ENCODE peak calls at places on chromosome X, in four cellular contexts. A is H1, V is HepG2, Y is K562. P is an unnamed sample.

GRCh38 chrX:141904262-141904661 is 568 bp downstream of the MAGEC1 start:
- DNase-seq in A (no peak), Y (peak), V (no peak), P (no peak)

GRCh38 chrX:56728321-56728720 is 722 bp upstream of the NBDY start:
- DNase-seq in Y (no peak), V (no peak), A (no peak), P (no peak)

GRCh38 chrX:21989415-21989814 is 42.7 kb upstream of the PHEX start:
- DNase-seq in A (no peak), Y (no peak), V (no peak), P (peak)

GRCh38 chrX:21725498-21725897 is 32.4 kb downstream of the SMPX start:
- DNase-seq in V (peak), Y (no peak), A (no peak), P (no peak)

GRCh38 chrX:54181196-54181953 is 1.7 kb downstream of the FAM120C start:
- DNase-seq in V (no peak), Y (no peak), A (no peak), P (no peak)

GRCh38 chrX:147770858-147771257 is 140.9 kb upstream of the FMR1 start:
- DNase-seq in V (no peak), Y (no peak), A (no peak), P (no peak)

GRCh38 chrX:65871671-65872311 is 168.1 kb downstream of the VSIG4 start:
- DNase-seq in A (peak), V (peak), Y (peak), P (peak)

GRCh38 chrX:150486011-150486410 is 82.4 kb upstream of the MTM1 start:
- DNase-seq in A (no peak), V (peak), Y (peak), P (no peak)

GRCh38 chrX:83469551-83469950 is 38.5 kb upstream of the POU3F4 start:
- DNase-seq in V (peak), Y (peak), A (no peak), P (no peak)

GRCh38 chrX:38817004-38817703 is 15.9 kb downstream of the MID1IP1 start:
- DNase-seq in Y (peak), A (no peak), V (no peak), P (no peak)

GRCh38 chrX:79361192-79361870 is 5.8 kb downstream of the ITM2A start:
- DNase-seq in V (no peak), Y (no peak), A (no peak), P (no peak)

GRCh38 chrX:17738002-17738713 is 865 bp downstream of the SCML1 start:
- DNase-seq in V (peak), Y (no peak), A (no peak), P (no peak)

GRCh38 chrX:39809326-39809725 is 288.4 kb downstream of the BCOR start:
- DNase-seq in A (no peak), V (no peak), Y (no peak), P (no peak)

GRCh38 chrX:331145-331771 is 12.7 kb upstream of the GTPBP6 start:
- DNase-seq in V (no peak), A (no peak), Y (no peak), P (no peak)

GRCh38 chrX:16807976-16808542 is 21.8 kb downstream of the TXLNG start:
- DNase-seq in A (no peak), Y (peak), V (peak), P (no peak)

GRCh38 chrX:136880003-136880451 is 498 bp downstream of the RBMX start:
- DNase-seq in Y (no peak), V (no peak), A (no peak), P (no peak)

GRCh38 chrX:109760241-109760921 is 27.3 kb upstream of the ACSL4 start:
- DNase-seq in Y (no peak), A (no peak), V (no peak), P (no peak)

GRCh38 chrX:12881914-12882313 is 15.0 kb downstream of the TLR7 start:
- DNase-seq in A (no peak), V (no peak), Y (no peak), P (peak)

GRCh38 chrX:68429216-68429615 is 4.1 kb downstream of the OPHN1 start:
- DNase-seq in A (no peak), V (no peak), Y (no peak), P (no peak)

GRCh38 chrX:110941906-110942305 is 146.3 kb upstream of the CHRDL1 start:
- DNase-seq in Y (no peak), V (no peak), A (no peak), P (no peak)

DNA sequence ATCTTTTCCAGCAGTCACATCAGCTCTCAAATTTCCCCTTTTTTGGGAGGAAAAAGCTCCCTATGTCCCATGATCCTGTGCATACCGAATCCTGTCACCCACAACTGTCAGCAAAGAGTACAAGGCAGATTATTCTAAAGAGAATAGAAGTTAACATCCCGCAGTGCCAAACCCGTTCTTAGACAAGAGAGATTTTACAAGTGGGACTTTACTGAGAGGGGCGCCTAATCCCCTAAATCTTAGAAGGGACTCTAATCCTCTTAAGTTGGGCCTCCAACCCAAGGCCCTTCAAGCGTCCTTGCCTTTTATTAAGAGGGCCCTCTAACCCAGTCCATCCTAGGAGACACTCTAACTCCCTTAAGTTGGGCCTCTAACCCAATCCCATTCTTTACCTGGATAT is 193.9 kb downstream of the CPXCR1 start:
- DNase-seq in A (no peak), Y (no peak), V (no peak), P (no peak)
- TF ChIP-seq BRCA1 in A (no peak), Y (no peak), V (no peak), P (no peak)

GRCh38 chrX:1486749-1487361 is 34.1 kb upstream of the ASMTL start:
- DNase-seq in A (no peak), Y (no peak), V (no peak), P (no peak)
- TF ChIP-seq BRCA1 in A (no peak), Y (no peak), V (no peak), P (no peak)

GRCh38 chrX:77085372-77085771 is 361.8 kb upstream of the FGF16 start:
- DNase-seq in V (no peak), Y (no peak), A (no peak), P (no peak)
- TF ChIP-seq BRCA1 in V (no peak), Y (no peak), A (no peak), P (no peak)

DNA sequence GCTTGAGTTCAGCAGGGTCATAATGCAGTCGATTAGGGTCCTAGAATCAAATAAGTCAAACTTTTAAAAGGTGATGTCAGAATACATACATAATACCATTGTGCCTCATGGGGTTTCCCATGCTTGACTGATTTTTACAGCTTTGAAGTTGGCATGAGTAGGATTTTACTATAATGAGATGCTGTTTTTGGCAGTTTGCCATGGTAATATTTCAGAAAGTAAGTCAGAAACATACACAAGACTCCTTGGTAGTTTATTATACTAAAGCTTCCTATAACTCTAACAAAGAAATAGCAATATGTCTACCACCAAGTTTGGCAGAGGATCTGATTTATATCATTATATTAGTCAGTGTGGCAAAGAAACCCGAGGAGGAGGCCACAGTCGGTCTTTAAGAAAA is 45.2 kb downstream of the PHKA2 start:
- DNase-seq in V (no peak), Y (no peak), A (no peak), P (no peak)
- TF ChIP-seq BRCA1 in V (no peak), Y (no peak), A (no peak), P (no peak)

P was measured in GM12878.